ENCODE peak calls at places on chromosome 3, in eight cellular contexts. Q is H9, I is dorsolateral prefrontal cortex, D is foreskin keratinocyte, G is psoas muscle, J is ovary, T is endothelial cell of umbilical vein, V is GM12878. C is an unnamed sample. For H3K27me3, the result is how much of the 10 kb centered on the place peaks cover.

GRCh38 chr3:111473550-111473949 is 68.4 kb upstream of the CD96 start:
- DNase-seq in Q (peak), I (no peak), D (no peak), G (no peak), J (no peak), T (no peak), V (no peak), C (no peak)

GRCh38 chr3:123365450-123366143 is 83.3 kb downstream of the ADCY5 start:
- DNase-seq in Q (peak), I (no peak), D (peak), G (no peak), J (no peak), T (no peak), V (no peak), C (no peak)

GRCh38 chr3:39148116-39149058 is 5.0 kb downstream of the CSRNP1 start:
- DNase-seq in Q (no peak), I (no peak), D (no peak), G (no peak), J (peak), T (peak), V (no peak), C (no peak)

GRCh38 chr3:23253214-23253613 is 50.1 kb downstream of the UBE2E2 start:
- DNase-seq in Q (no peak), I (no peak), D (peak), G (no peak), J (no peak), T (no peak), V (peak), C (no peak)

GRCh38 chr3:143120716-143121239 is 1.2 kb downstream of the CHST2 start:
- DNase-seq in Q (peak), I (no peak), D (no peak), G (no peak), J (no peak), T (peak), V (no peak), C (no peak)

GRCh38 chr3:25055981-25056380 is 372.1 kb upstream of the RARB start:
- DNase-seq in Q (no peak), I (no peak), D (no peak), G (no peak), J (no peak), T (no peak), V (no peak), C (no peak)

GRCh38 chr3:1346386-1346785 is 253.6 kb downstream of the CNTN6 start:
- DNase-seq in Q (no peak), I (no peak), D (no peak), G (no peak), J (no peak), T (no peak), V (no peak), C (no peak)

GRCh38 chr3:54853573-54854404 is 74.1 kb downstream of the LRTM1 start:
- DNase-seq in Q (peak), I (peak), D (no peak), G (peak), J (peak), T (peak), V (no peak), C (no peak)

GRCh38 chr3:16884084-16884747 is 539 bp upstream of the PLCL2 start:
- DNase-seq in Q (peak), I (no peak), D (no peak), G (peak), J (peak), T (peak), V (no peak), C (no peak)

GRCh38 chr3:190051643-190052042 is 69.1 kb downstream of the P3H2 start:
- DNase-seq in Q (no peak), I (no peak), D (no peak), G (no peak), J (no peak), T (no peak), V (no peak), C (no peak)

GRCh38 chr3:190055773-190056172 is 64.9 kb downstream of the P3H2 start:
- DNase-seq in Q (no peak), I (no peak), D (no peak), G (no peak), J (no peak), T (no peak), V (no peak), C (no peak)

GRCh38 chr3:190056795-190057194 is 63.9 kb downstream of the P3H2 start:
- DNase-seq in Q (no peak), I (no peak), D (no peak), G (no peak), J (no peak), T (no peak), V (no peak), C (no peak)

GRCh38 chr3:190058486-190059241 is 62.0 kb downstream of the P3H2 start:
- DNase-seq in Q (no peak), I (no peak), D (no peak), G (no peak), J (no peak), T (peak), V (no peak), C (peak)

GRCh38 chr3:190053919-190054672 is 66.6 kb downstream of the P3H2 start:
- DNase-seq in Q (no peak), I (no peak), D (peak), G (no peak), J (no peak), T (peak), V (no peak), C (peak)
- TF ChIP-seq CTCF in Q (no peak), I (no peak), D (peak), G (no peak), J (no peak), T (no peak), V (no peak), C (peak)

GRCh38 chr3:129979891-129980290 is 5.4 kb downstream of the TRH start:
- DNase-seq in Q (no peak), I (no peak), D (no peak), G (no peak), J (no peak), T (no peak), V (no peak), C (no peak)
- H3K27me3 ChIP-seq in Q (under half), I (under half), D (half or more), G (under half), J (under half), T (under half), V (under half), C (under half)

GRCh38 chr3:194971009-194971408 is 285.3 kb downstream of the FAM43A start:
- DNase-seq in Q (no peak), I (no peak), D (no peak), G (no peak), J (no peak), T (no peak), V (no peak), C (no peak)

GRCh38 chr3:194964809-194965208 is 279.1 kb downstream of the FAM43A start:
- DNase-seq in Q (no peak), I (no peak), D (no peak), G (no peak), J (no peak), T (no peak), V (no peak), C (no peak)

GRCh38 chr3:194970066-194970465 is 284.4 kb downstream of the FAM43A start:
- DNase-seq in Q (no peak), I (no peak), D (no peak), G (no peak), J (no peak), T (no peak), V (no peak), C (no peak)

GRCh38 chr3:194971965-194972364 is 286.3 kb downstream of the FAM43A start:
- DNase-seq in Q (no peak), I (no peak), D (no peak), G (no peak), J (no peak), T (no peak), V (no peak), C (no peak)

DNA sequence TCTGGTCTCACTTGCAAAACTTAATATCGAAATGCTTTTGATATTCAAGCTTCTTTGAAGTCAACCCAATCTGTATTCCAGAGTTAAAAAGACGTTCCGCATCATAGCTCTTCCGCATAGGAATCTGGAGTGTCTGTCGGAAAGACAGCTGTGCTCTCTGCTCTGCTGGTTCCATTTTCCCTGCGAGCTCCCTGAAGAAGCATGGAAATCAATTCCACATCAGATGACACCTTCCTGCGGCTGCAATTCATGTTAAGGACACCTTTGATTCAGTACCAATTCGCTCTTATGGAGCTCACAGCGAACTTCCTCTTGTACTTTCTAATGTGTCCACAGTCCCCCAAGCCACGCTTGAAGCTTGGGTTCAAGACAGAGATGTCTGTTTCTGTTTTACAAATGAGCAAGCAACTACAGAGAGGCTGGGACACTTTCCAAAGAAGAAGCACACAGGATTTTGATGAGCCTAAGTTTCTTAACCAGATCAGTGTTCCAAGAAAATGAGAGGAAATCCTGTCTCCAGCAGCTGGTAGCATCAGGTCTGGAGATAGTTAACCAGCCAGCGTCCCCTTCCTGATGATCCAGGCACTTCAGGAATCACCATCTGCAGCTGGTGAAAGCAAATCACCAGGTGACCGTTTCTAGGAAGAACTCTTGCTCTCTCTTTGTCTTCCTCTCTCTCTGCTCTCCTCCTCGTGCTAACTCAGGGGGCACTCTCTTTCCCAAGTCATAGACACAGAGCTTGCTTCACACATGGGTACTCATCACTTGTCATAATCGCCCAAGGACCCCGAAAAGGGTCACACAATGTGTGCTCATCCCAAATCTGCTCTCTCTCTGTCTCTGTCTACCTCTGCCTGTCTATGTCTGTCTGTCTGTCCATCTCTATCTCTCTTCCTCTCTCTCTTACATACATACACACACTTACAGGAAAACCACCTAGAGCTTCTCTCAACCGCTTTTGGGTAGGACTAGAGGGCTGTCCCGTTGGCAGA is 281.7 kb downstream of the FAM43A start:
- DNase-seq in Q (no peak), I (no peak), D (no peak), G (no peak), J (no peak), T (peak), V (no peak), C (no peak)
- TF ChIP-seq CTCF in Q (peak), I (no peak), D (no peak), G (no peak), J (no peak), T (no peak), V (no peak), C (no peak)

DNA sequence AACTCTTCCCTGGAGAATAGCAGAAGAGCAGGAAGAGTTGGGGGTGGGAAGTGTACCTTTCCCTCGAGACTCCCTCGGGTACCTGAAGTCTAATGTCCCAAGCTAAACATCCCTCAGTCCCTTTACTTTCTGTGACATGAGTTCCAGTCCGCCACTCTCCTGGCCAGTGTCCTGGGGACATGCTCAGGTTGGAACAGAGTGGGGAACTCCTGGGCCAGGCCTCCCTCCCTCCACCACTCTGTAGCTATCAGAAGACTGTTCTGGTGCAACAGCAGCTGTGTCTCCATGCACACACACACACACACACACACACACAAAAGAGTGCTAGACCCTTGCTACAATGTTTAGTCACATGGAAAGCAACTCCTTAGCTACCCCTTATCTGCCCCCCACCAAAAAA is 155.0 kb upstream of the HES1 start:
- DNase-seq in Q (no peak), I (no peak), D (no peak), G (no peak), J (no peak), T (peak), V (no peak), C (no peak)
- H3K27me3 ChIP-seq in Q (under half), I (under half), D (under half), G (under half), J (under half), T (under half), V (under half), C (under half)

GRCh38 chr3:57855943-57856342 is 99.8 kb downstream of the SLMAP start:
- DNase-seq in Q (no peak), I (no peak), D (no peak), G (no peak), J (no peak), T (no peak), V (no peak), C (no peak)

GRCh38 chr3:57851304-57851703 is 95.2 kb downstream of the SLMAP start:
- DNase-seq in Q (no peak), I (no peak), D (no peak), G (no peak), J (no peak), T (no peak), V (no peak), C (no peak)

GRCh38 chr3:57856675-57857074 is 100.6 kb downstream of the SLMAP start:
- DNase-seq in Q (no peak), I (no peak), D (no peak), G (no peak), J (no peak), T (peak), V (no peak), C (no peak)

GRCh38 chr3:57855281-57855680 is 99.2 kb downstream of the SLMAP start:
- DNase-seq in Q (no peak), I (no peak), D (peak), G (no peak), J (no peak), T (no peak), V (no peak), C (peak)

GRCh38 chr3:57852896-57853295 is 96.8 kb downstream of the SLMAP start:
- DNase-seq in Q (no peak), I (no peak), D (peak), G (no peak), J (no peak), T (peak), V (no peak), C (no peak)
- TF ChIP-seq CTCF in Q (peak), I (no peak), D (peak), G (peak), J (no peak), T (peak), V (no peak), C (peak)

DNA sequence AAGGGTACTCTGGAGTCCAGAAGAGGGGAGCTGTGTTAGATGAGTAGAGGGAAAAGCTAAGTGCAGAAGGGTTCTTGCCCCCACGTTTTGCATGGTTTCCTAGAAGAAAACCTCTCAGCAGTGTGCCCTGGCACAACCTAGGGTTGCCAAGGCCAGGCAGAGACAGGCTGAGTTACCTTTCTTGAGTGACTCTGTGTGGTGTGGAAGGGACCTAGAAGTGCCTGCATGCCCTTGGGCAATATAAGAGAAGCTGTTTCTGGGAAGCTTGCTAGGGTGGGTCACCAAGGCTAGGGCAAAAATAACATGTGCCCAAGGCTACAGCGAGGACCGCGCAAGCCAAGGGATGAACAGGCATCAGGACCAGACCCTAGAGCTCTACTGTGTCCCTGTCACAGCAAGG is 3.4 kb upstream of the SAMD7 start:
- DNase-seq in Q (no peak), I (no peak), D (no peak), G (no peak), J (no peak), T (no peak), V (no peak), C (no peak)
- H3K27me3 ChIP-seq in Q (under half), I (under half), D (under half), G (under half), J (under half), T (under half), V (under half), C (under half)

C was measured in kidney epithelial cell.